ENCODE peak calls at places on chromosomes 6 and 20, in five cellular contexts. One of them, this sample, is unnamed.

GRCh38 chr6:39347201-39347600 is 24.7 kb upstream of the KCNK16 start:
- DNase-seq in psoas muscle: no peak
- DNase-seq in fibroblast of the aortic adventitia: no peak
- DNase-seq in left lung: no peak
- DNase-seq in upper lobe of left lung: no peak
- DNase-seq in this sample: no peak

GRCh38 chr6:112298021-112298745 is 43.8 kb upstream of the LAMA4 start:
- DNase-seq in left lung: no peak
- DNase-seq in upper lobe of left lung: no peak
- DNase-seq in psoas muscle: no peak
- DNase-seq in fibroblast of the aortic adventitia: peak
- DNase-seq in this sample: peak

GRCh38 chr6:89564752-89565427 is 73.7 kb downstream of the LYRM2 start:
- DNase-seq in fibroblast of the aortic adventitia: peak
- DNase-seq in psoas muscle: no peak
- DNase-seq in upper lobe of left lung: no peak
- DNase-seq in left lung: no peak
- DNase-seq in this sample: no peak

GRCh38 chr20:46021361-46022359 is 7.4 kb upstream of the SLC12A5 start:
- DNase-seq in fibroblast of the aortic adventitia: no peak
- DNase-seq in psoas muscle: peak
- DNase-seq in left lung: no peak
- DNase-seq in upper lobe of left lung: peak
- DNase-seq in this sample: no peak

GRCh38 chr6:48630511-48630910 is 519.5 kb upstream of the PTCHD4 start:
- DNase-seq in upper lobe of left lung: no peak
- DNase-seq in left lung: no peak
- DNase-seq in psoas muscle: no peak
- DNase-seq in fibroblast of the aortic adventitia: no peak
- DNase-seq in this sample: no peak

GRCh38 chr6:166998256-166999144 is 697 bp upstream of the CEP43 start:
- DNase-seq in left lung: peak
- DNase-seq in fibroblast of the aortic adventitia: no peak
- DNase-seq in psoas muscle: peak
- DNase-seq in upper lobe of left lung: peak
- DNase-seq in this sample: peak

GRCh38 chr20:51434026-51434425 is 108.5 kb downstream of the NFATC2 start:
- DNase-seq in upper lobe of left lung: no peak
- DNase-seq in fibroblast of the aortic adventitia: no peak
- DNase-seq in left lung: peak
- DNase-seq in psoas muscle: no peak
- DNase-seq in this sample: no peak

GRCh38 chr6:97586344-97586743 is 303.3 kb upstream of the MMS22L start:
- DNase-seq in psoas muscle: no peak
- DNase-seq in upper lobe of left lung: no peak
- DNase-seq in left lung: no peak
- DNase-seq in fibroblast of the aortic adventitia: peak
- DNase-seq in this sample: peak

GRCh38 chr6:43115365-43115764 is 39.3 kb downstream of the PTK7 start:
- DNase-seq in upper lobe of left lung: no peak
- DNase-seq in left lung: no peak
- DNase-seq in fibroblast of the aortic adventitia: no peak
- DNase-seq in psoas muscle: no peak
- DNase-seq in this sample: no peak
- H3K4me3 ChIP-seq in upper lobe of left lung: no peak
- H3K4me3 ChIP-seq in left lung: no peak
- H3K4me3 ChIP-seq in fibroblast of the aortic adventitia: no peak
- H3K4me3 ChIP-seq in psoas muscle: no peak
- H3K4me3 ChIP-seq in this sample: no peak

GRCh38 chr20:4722571-4722970 is 862 bp downstream of the PRND start:
- DNase-seq in fibroblast of the aortic adventitia: no peak
- DNase-seq in upper lobe of left lung: no peak
- DNase-seq in left lung: no peak
- DNase-seq in psoas muscle: no peak
- DNase-seq in this sample: no peak

GRCh38 chr20:4721719-4722118 is at the start of gene PRND:
- DNase-seq in left lung: no peak
- DNase-seq in upper lobe of left lung: no peak
- DNase-seq in psoas muscle: no peak
- DNase-seq in fibroblast of the aortic adventitia: no peak
- DNase-seq in this sample: no peak

GRCh38 chr20:4719190-4719589 is 2.5 kb upstream of the PRND start:
- DNase-seq in fibroblast of the aortic adventitia: no peak
- DNase-seq in psoas muscle: no peak
- DNase-seq in upper lobe of left lung: no peak
- DNase-seq in left lung: no peak
- DNase-seq in this sample: no peak

GRCh38 chr20:4720121-4720976 is 1.4 kb upstream of the PRND start:
- DNase-seq in psoas muscle: peak
- DNase-seq in left lung: peak
- DNase-seq in fibroblast of the aortic adventitia: peak
- DNase-seq in upper lobe of left lung: no peak
- DNase-seq in this sample: peak

DNA sequence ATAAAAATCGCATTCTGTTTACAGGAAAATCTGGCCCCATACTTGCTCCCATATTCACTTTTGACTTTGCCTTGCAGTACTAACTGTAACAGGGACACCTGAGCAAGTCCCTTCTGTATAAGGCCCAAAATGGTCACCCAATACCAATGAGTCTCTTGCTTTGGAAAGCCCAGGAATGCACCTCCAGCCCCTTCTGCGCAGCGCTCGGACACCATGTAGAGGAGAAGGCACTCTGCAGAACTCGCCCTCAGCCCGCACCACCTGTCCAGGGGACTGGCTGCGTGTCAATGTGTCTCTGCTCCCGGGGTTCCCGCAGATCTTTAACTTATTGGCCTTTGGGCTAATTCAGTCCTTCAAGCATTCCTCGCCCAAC is 746 bp upstream of the PRND start:
- DNase-seq in left lung: no peak
- DNase-seq in upper lobe of left lung: no peak
- DNase-seq in fibroblast of the aortic adventitia: no peak
- DNase-seq in psoas muscle: no peak
- DNase-seq in this sample: no peak
- TF ChIP-seq CTCF in left lung: no peak
- TF ChIP-seq CTCF in upper lobe of left lung: no peak
- TF ChIP-seq CTCF in fibroblast of the aortic adventitia: no peak
- TF ChIP-seq CTCF in psoas muscle: no peak
- TF ChIP-seq CTCF in this sample: no peak

GRCh38 chr6:40671338-40672050 is 84.3 kb upstream of the LRFN2 start:
- DNase-seq in upper lobe of left lung: no peak
- DNase-seq in psoas muscle: no peak
- DNase-seq in left lung: no peak
- DNase-seq in fibroblast of the aortic adventitia: no peak
- DNase-seq in this sample: no peak

GRCh38 chr6:40674170-40674569 is 87.0 kb upstream of the LRFN2 start:
- DNase-seq in fibroblast of the aortic adventitia: no peak
- DNase-seq in left lung: no peak
- DNase-seq in psoas muscle: no peak
- DNase-seq in upper lobe of left lung: no peak
- DNase-seq in this sample: no peak

GRCh38 chr6:40668203-40668602 is 81.0 kb upstream of the LRFN2 start:
- DNase-seq in upper lobe of left lung: no peak
- DNase-seq in left lung: no peak
- DNase-seq in psoas muscle: no peak
- DNase-seq in fibroblast of the aortic adventitia: no peak
- DNase-seq in this sample: no peak

DNA sequence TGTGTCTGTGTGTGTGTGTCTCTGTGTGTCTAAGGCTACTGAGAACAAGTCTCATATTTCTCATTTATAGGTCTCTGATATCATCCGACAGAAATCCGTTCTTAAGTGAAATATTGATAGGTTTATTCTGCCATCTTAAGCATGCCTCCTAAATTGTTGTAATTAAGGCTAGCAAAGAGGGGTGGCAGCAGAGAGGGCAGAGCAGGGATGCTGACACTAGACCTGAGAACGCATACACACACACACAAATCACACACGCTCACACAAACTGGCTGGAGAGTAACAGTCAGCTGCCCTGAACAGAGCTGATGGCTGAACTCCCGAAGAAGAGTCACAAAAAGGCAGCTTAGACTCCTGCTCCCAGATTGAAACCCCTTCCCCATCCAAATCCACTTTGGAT is 85.0 kb upstream of the LRFN2 start:
- DNase-seq in left lung: no peak
- DNase-seq in upper lobe of left lung: no peak
- DNase-seq in fibroblast of the aortic adventitia: no peak
- DNase-seq in psoas muscle: no peak
- DNase-seq in this sample: no peak
- H3K4me3 ChIP-seq in left lung: no peak
- H3K4me3 ChIP-seq in upper lobe of left lung: no peak
- H3K4me3 ChIP-seq in fibroblast of the aortic adventitia: no peak
- H3K4me3 ChIP-seq in psoas muscle: no peak
- H3K4me3 ChIP-seq in this sample: no peak

DNA sequence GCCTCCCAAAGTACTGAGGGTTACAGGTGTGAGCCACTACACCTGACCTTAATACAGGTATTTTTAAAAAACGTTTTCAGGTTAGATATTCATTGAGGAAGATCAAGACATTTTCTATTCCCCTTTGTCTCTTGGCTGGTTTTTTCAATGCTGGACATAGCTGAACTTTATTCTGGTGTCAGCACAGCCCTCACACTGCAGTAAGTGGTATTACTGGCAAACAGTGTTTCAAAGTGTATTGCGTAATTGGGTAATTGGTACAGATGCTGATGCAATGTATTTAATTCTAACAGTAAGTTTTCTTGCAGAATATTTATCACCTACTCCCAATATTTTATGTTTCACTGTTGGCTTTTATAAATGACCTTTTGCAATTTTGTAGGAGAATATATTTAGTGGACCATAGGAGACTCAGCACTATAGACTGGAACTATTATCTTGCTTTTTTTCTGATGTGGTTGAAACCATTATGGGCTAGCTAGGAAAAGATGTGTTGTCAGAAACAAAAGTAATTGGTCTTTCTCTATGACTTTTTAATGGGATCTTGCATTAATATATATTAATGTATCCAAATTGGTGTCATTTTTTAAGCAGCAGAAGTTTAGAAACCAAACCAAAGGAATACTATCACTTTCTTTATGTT is 287.6 kb upstream of the SOX4 start:
- DNase-seq in psoas muscle: no peak
- DNase-seq in left lung: no peak
- DNase-seq in upper lobe of left lung: no peak
- DNase-seq in fibroblast of the aortic adventitia: peak
- DNase-seq in this sample: peak
- TF ChIP-seq CTCF in psoas muscle: no peak
- TF ChIP-seq CTCF in left lung: no peak
- TF ChIP-seq CTCF in upper lobe of left lung: peak
- TF ChIP-seq CTCF in fibroblast of the aortic adventitia: peak
- TF ChIP-seq CTCF in this sample: peak

GRCh38 chr6:86715676-86716075 is 221.7 kb upstream of the HTR1E start:
- DNase-seq in fibroblast of the aortic adventitia: no peak
- DNase-seq in left lung: no peak
- DNase-seq in upper lobe of left lung: no peak
- DNase-seq in psoas muscle: no peak
- DNase-seq in this sample: no peak
- H3K4me3 ChIP-seq in fibroblast of the aortic adventitia: no peak
- H3K4me3 ChIP-seq in left lung: no peak
- H3K4me3 ChIP-seq in upper lobe of left lung: no peak
- H3K4me3 ChIP-seq in psoas muscle: no peak
- H3K4me3 ChIP-seq in this sample: no peak

GRCh38 chr6:19873031-19873430 is 35.9 kb downstream of the ID4 start:
- DNase-seq in fibroblast of the aortic adventitia: no peak
- DNase-seq in left lung: no peak
- DNase-seq in psoas muscle: no peak
- DNase-seq in upper lobe of left lung: no peak
- DNase-seq in this sample: no peak
- TF ChIP-seq CTCF in fibroblast of the aortic adventitia: no peak
- TF ChIP-seq CTCF in left lung: no peak
- TF ChIP-seq CTCF in psoas muscle: no peak
- TF ChIP-seq CTCF in upper lobe of left lung: no peak
- TF ChIP-seq CTCF in this sample: peak

GRCh38 chr20:36860811-36861624 is 14.9 kb upstream of the TLDC2 start:
- DNase-seq in fibroblast of the aortic adventitia: no peak
- DNase-seq in psoas muscle: no peak
- DNase-seq in upper lobe of left lung: no peak
- DNase-seq in left lung: no peak
- DNase-seq in this sample: no peak
- H3K4me3 ChIP-seq in fibroblast of the aortic adventitia: peak
- H3K4me3 ChIP-seq in psoas muscle: peak
- H3K4me3 ChIP-seq in upper lobe of left lung: peak
- H3K4me3 ChIP-seq in left lung: peak
- H3K4me3 ChIP-seq in this sample: peak

DNA sequence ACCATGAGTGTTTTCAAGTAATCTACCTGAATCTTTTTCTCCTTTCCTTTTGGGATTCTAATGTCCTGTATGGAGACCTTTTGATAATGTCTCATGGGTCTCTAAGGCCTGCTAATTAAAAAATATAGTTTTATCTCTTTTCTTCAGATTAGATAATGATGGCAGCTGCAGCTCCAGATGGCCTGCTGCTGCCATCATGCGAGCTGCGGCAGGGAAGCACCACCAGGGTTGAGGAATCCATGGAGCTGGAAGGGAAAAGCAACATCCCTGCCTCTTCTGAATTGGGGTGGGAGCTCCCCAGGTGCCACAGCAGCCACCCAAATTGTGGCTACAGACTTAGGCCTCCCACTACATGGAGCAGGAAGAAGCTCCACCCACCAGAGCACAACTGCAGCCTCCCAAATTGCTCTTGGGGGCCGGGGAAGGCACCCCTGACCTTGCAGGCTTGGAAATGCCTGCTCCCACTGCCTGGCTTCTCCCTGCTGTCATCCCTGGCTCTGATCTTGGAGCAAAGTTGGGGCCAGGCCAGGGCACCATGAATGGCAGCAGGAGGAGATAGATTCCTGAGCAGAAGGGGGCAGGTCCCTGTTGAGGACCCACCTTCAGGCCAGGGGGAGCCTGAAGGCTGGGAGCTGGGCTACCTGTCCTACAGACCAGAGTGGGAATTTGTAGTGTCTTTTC is 189.6 kb upstream of the MAN1A1 start:
- DNase-seq in left lung: no peak
- DNase-seq in psoas muscle: no peak
- DNase-seq in fibroblast of the aortic adventitia: no peak
- DNase-seq in upper lobe of left lung: peak
- DNase-seq in this sample: no peak
- TF ChIP-seq CTCF in left lung: no peak
- TF ChIP-seq CTCF in psoas muscle: no peak
- TF ChIP-seq CTCF in fibroblast of the aortic adventitia: no peak
- TF ChIP-seq CTCF in upper lobe of left lung: no peak
- TF ChIP-seq CTCF in this sample: no peak

GRCh38 chr6:33201935-33202334 is 1.3 kb downstream of the SLC39A7 start:
- DNase-seq in left lung: no peak
- DNase-seq in fibroblast of the aortic adventitia: no peak
- DNase-seq in upper lobe of left lung: no peak
- DNase-seq in psoas muscle: no peak
- DNase-seq in this sample: no peak
- H3K4me3 ChIP-seq in left lung: peak
- H3K4me3 ChIP-seq in fibroblast of the aortic adventitia: peak
- H3K4me3 ChIP-seq in upper lobe of left lung: peak
- H3K4me3 ChIP-seq in psoas muscle: peak
- H3K4me3 ChIP-seq in this sample: peak

DNA sequence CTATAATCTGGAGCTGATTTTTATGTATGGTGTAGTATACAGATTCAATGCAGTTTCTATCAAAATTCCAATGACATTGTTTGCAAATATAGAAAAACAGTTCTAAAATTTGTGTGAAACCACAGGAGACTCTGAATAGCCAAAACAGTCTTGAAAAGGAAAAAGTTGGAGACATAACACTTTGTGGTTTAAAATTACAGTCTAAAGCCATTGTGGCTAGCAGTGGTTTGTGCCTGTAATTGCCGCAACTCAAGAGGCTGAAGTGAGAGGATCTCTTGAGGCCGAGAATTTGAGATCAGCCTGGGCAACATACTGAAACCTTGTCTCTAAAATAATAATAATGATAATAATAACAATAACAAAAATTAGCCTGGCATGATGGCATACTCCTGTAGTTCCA is 213.7 kb downstream of the CDKAL1 start:
- DNase-seq in psoas muscle: no peak
- DNase-seq in fibroblast of the aortic adventitia: no peak
- DNase-seq in left lung: no peak
- DNase-seq in upper lobe of left lung: no peak
- DNase-seq in this sample: peak
- TF ChIP-seq CTCF in psoas muscle: no peak
- TF ChIP-seq CTCF in fibroblast of the aortic adventitia: no peak
- TF ChIP-seq CTCF in left lung: no peak
- TF ChIP-seq CTCF in upper lobe of left lung: no peak
- TF ChIP-seq CTCF in this sample: no peak

This sample was measured in AG10803.